ENCODE peak calls at places on chromosomes 16 and 17, in seven cellular contexts. J is EL, P is HS-5, I is AG04449, R is aorta, T is fibroblast of mammary gland, V is iPS-NIHi11. Q is an unnamed sample.

GRCh38 chr17:56887105-56887504 is 26.7 kb downstream of the TRIM25 start:
- DNase-seq in I (no peak), R (no peak), T (no peak), P (no peak), V (no peak), J (no peak), Q (no peak)

GRCh38 chr16:89089142-89089541 is 4.5 kb upstream of the ACSF3 start:
- DNase-seq in V (peak), I (no peak), J (no peak), T (no peak), P (no peak), R (no peak), Q (no peak)

GRCh38 chr17:2123467-2124251 is 68.8 kb downstream of the HIC1 start:
- DNase-seq in J (peak), T (peak), P (no peak), V (no peak), R (no peak), I (no peak), Q (peak)

GRCh38 chr17:76252040-76252954 is 12.0 kb upstream of the RNF157 start:
- DNase-seq in R (peak), J (peak), P (peak), I (no peak), T (peak), V (no peak), Q (no peak)

GRCh38 chr16:66925322-66925840 is at the start of gene RRAD:
- DNase-seq in I (no peak), R (peak), P (no peak), V (peak), T (no peak), J (peak), Q (no peak)

GRCh38 chr16:70709457-70709856 is 23.6 kb upstream of the MTSS2 start:
- DNase-seq in P (no peak), R (no peak), T (no peak), J (no peak), V (no peak), I (no peak), Q (no peak)

GRCh38 chr17:72407336-72408121 is 286.7 kb downstream of the SOX9 start:
- DNase-seq in R (peak), P (peak), T (peak), J (peak), V (peak), I (peak), Q (peak)

GRCh38 chr16:86457621-86458456 is 52.5 kb upstream of the FOXF1 start:
- DNase-seq in T (peak), I (peak), R (no peak), P (peak), J (peak), V (no peak), Q (no peak)

GRCh38 chr16:74280448-74280847 is 16.2 kb upstream of the PSMD7 start:
- DNase-seq in V (no peak), P (no peak), T (no peak), I (no peak), J (no peak), R (no peak), Q (no peak)

GRCh38 chr16:30889721-30890120 is 4.2 kb downstream of the BCL7C start:
- DNase-seq in P (no peak), V (no peak), J (no peak), I (no peak), R (no peak), T (no peak), Q (no peak)

GRCh38 chr17:42459983-42460300 is 1.3 kb downstream of the ATP6V0A1 start:
- DNase-seq in R (no peak), V (peak), J (peak), T (peak), I (no peak), P (no peak), Q (no peak)